ENCODE peak calls at places on chromosomes 1 and 21, in four cellular contexts. One of them, this sample, is unnamed.

GRCh38 chr1:5611855-5612254 is 380.4 kb downstream of the NPHP4 start:
- DNase-seq in tibial artery: no peak
- DNase-seq in IMR-90: no peak
- DNase-seq in transverse colon: no peak
- DNase-seq in this sample: no peak

GRCh38 chr1:206794294-206794908 is 22.1 kb upstream of the IL10 start:
- DNase-seq in transverse colon: no peak
- DNase-seq in IMR-90: no peak
- DNase-seq in tibial artery: no peak
- DNase-seq in this sample: no peak

GRCh38 chr1:24749886-24750285 is 4.6 kb downstream of the CLIC4 start:
- DNase-seq in tibial artery: no peak
- DNase-seq in transverse colon: no peak
- DNase-seq in IMR-90: no peak
- DNase-seq in this sample: no peak

GRCh38 chr1:119885903-119886783 is 10.2 kb downstream of the ADAM30 start:
- DNase-seq in tibial artery: peak; percentile 68
- DNase-seq in IMR-90: peak; percentile 39
- DNase-seq in transverse colon: peak; percentile 69
- DNase-seq in this sample: peak; percentile 62

GRCh38 chr1:67953301-67953700 is 97.1 kb downstream of the DIRAS3 start:
- DNase-seq in IMR-90: no peak
- DNase-seq in tibial artery: no peak
- DNase-seq in transverse colon: no peak
- DNase-seq in this sample: no peak

GRCh38 chr1:228804640-228805413 is 69.5 kb downstream of the RHOU start:
- DNase-seq in tibial artery: no peak
- DNase-seq in transverse colon: no peak
- DNase-seq in IMR-90: no peak
- DNase-seq in this sample: no peak

GRCh38 chr1:184507165-184507564 is 120.3 kb downstream of the C1orf21 start:
- DNase-seq in transverse colon: no peak
- DNase-seq in IMR-90: no peak
- DNase-seq in tibial artery: no peak
- DNase-seq in this sample: no peak

GRCh38 chr21:41834252-41834925 is 44.8 kb downstream of the PRDM15 start:
- DNase-seq in IMR-90: no peak
- DNase-seq in tibial artery: no peak
- DNase-seq in transverse colon: no peak
- DNase-seq in this sample: no peak

GRCh38 chr1:210827481-210827880 is 306.5 kb downstream of the KCNH1 start:
- DNase-seq in transverse colon: no peak
- DNase-seq in IMR-90: no peak
- DNase-seq in tibial artery: no peak
- DNase-seq in this sample: no peak

GRCh38 chr1:100627018-100627716 is 89.2 kb downstream of the GPR88 start:
- DNase-seq in transverse colon: no peak
- DNase-seq in tibial artery: no peak
- DNase-seq in IMR-90: peak; percentile 86
- DNase-seq in this sample: no peak

DNA sequence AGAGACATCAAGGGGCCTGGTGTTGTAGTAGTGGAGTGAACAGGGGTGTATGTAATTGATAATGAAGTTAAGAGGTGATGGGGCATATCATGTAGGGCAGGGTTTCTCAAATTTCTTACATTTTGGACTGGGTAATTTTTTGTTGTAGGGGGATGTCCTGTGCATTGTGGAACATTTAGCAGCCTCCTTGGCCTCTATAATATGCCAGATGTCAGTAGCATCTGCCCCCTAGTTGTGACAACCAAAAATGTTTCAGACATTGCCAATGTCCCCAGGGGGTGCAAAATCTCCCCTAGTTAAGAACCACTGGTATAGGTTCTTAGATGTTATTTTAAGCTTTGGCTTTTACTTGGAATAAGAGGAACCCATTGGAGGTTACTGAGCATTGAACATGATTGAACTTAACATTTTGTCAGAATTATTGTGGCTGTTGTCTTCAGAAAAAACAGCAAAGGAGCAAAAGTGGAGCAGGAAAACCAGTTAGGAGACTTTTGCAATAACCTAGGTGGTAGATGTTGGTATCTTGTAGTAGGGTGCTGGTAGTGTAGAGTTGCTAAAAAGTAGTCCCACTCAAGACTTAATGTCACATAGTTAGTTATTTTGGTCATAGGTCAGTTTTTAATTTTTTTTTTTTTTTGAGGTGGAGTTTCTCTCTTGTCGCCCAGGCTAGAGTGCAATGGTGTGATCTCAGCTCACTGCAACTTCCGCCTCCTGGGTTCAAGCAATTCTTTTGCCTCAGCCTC is 6.2 kb downstream of the ZNF326 start:
- DNase-seq in transverse colon: no peak
- DNase-seq in IMR-90: no peak
- DNase-seq in tibial artery: no peak
- DNase-seq in this sample: no peak
- TF ChIP-seq CTCF in transverse colon: no peak
- TF ChIP-seq CTCF in IMR-90: no peak
- TF ChIP-seq CTCF in tibial artery: no peak
- TF ChIP-seq CTCF in this sample: no peak

GRCh38 chr1:227508431-227508830 is 54.9 kb upstream of the ZNF678 start:
- DNase-seq in IMR-90: no peak
- DNase-seq in transverse colon: no peak
- DNase-seq in tibial artery: no peak
- DNase-seq in this sample: no peak
- H3K27ac ChIP-seq in IMR-90: no peak overlapping the region
- H3K27ac ChIP-seq in transverse colon: no peak overlapping the region
- H3K27ac ChIP-seq in tibial artery: no peak overlapping the region
- H3K27ac ChIP-seq in this sample: no peak overlapping the region

DNA sequence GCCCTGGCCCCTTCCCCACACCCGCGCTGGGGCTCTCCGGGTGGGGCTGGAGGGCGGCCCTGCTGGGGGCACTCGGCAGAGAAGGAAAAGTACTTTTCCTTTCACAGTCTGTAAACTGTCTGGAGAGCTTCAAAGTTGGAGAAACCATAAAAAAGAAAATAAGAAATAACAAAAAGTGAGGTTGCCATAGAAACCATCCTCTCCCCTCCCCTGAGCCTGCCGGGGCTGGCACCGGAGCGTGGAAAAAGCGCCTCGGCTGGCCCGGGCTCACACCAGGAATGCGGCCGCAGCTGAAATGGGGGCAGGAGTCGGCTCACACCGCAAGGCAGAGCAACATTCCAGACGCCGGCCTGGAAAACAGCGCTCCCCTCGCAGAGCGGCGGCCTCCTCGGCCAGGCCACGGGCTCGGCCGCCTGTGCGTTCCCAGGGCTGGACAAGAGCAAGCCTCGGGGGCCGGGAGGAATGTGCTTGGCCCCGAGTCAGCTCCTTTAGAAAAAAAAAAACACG is 69.2 kb downstream of the MORN1 start:
- DNase-seq in IMR-90: peak; percentile 80
- DNase-seq in tibial artery: peak; percentile 94
- DNase-seq in transverse colon: peak; percentile 60
- DNase-seq in this sample: peak; percentile 92
- TF ChIP-seq CTCF in IMR-90: peak; percentile 16
- TF ChIP-seq CTCF in tibial artery: no peak
- TF ChIP-seq CTCF in transverse colon: no peak
- TF ChIP-seq CTCF in this sample: no peak

GRCh38 chr1:57839488-57839887 is 415.6 kb upstream of the DAB1 start:
- DNase-seq in tibial artery: no peak
- DNase-seq in IMR-90: no peak
- DNase-seq in transverse colon: no peak
- DNase-seq in this sample: no peak

GRCh38 chr1:57839067-57839466 is 415.2 kb upstream of the DAB1 start:
- DNase-seq in tibial artery: no peak
- DNase-seq in transverse colon: no peak
- DNase-seq in IMR-90: no peak
- DNase-seq in this sample: no peak

GRCh38 chr1:57833296-57833695 is 409.4 kb upstream of the DAB1 start:
- DNase-seq in tibial artery: no peak
- DNase-seq in transverse colon: no peak
- DNase-seq in IMR-90: no peak
- DNase-seq in this sample: no peak

GRCh38 chr1:57832616-57833015 is 408.8 kb upstream of the DAB1 start:
- DNase-seq in transverse colon: no peak
- DNase-seq in IMR-90: no peak
- DNase-seq in tibial artery: no peak
- DNase-seq in this sample: no peak

DNA sequence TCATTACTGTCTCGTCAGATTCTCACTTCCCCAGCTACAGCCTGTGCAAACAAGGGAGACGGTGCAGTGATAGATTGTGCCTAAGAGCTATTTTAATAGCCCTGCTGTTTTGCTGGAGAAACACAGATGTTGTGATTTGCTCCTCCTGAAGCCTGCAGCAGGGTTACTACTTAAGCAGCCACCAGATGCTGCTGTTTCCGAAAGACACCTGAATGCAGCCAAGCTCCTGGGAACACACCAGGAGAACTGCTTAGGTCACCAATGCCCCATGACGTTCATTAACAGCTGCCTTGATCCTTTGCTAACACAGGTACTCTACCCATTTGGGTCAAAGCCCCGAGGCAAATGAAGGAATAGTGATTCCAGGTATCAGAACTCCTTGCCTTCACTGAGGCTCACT is 411.8 kb upstream of the DAB1 start:
- DNase-seq in transverse colon: peak; percentile 18
- DNase-seq in tibial artery: no peak
- DNase-seq in IMR-90: no peak
- DNase-seq in this sample: no peak
- H3K27ac ChIP-seq in transverse colon: no peak overlapping the region
- H3K27ac ChIP-seq in tibial artery: no peak overlapping the region
- H3K27ac ChIP-seq in IMR-90: no peak overlapping the region
- H3K27ac ChIP-seq in this sample: no peak overlapping the region

DNA sequence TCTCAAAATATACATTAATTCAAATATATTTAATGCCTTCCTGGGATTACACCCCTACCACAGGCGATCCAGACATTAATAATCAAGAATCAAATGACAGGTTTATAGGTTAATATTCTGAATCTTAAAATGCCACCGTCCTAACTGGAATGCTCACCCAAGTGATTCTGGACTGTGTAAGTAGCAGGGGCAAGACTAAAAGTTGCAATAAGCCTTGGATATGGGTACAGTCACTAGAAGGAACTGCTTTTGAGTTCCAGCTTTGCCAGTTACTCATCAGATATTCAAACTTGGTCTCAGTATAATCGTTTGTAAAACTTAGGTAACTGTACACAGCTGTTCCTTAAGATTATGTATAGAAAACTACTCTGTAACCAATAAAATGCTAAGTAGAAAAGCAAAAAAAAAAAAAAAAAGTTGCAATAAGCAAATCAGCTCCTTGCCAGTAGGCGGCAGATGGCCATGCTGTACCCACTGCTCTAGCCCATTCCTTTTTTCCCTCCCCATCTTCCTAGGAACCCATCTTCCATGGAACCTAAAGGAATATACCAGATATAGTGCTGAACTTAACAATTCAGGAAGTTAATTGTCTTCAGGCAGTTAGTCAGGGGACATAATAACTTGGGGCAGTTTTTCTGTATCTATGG is 10.5 kb downstream of the RO60 start:
- DNase-seq in IMR-90: no peak
- DNase-seq in tibial artery: no peak
- DNase-seq in transverse colon: no peak
- DNase-seq in this sample: no peak
- TF ChIP-seq CTCF in IMR-90: peak; percentile 21
- TF ChIP-seq CTCF in tibial artery: no peak
- TF ChIP-seq CTCF in transverse colon: no peak
- TF ChIP-seq CTCF in this sample: no peak

DNA sequence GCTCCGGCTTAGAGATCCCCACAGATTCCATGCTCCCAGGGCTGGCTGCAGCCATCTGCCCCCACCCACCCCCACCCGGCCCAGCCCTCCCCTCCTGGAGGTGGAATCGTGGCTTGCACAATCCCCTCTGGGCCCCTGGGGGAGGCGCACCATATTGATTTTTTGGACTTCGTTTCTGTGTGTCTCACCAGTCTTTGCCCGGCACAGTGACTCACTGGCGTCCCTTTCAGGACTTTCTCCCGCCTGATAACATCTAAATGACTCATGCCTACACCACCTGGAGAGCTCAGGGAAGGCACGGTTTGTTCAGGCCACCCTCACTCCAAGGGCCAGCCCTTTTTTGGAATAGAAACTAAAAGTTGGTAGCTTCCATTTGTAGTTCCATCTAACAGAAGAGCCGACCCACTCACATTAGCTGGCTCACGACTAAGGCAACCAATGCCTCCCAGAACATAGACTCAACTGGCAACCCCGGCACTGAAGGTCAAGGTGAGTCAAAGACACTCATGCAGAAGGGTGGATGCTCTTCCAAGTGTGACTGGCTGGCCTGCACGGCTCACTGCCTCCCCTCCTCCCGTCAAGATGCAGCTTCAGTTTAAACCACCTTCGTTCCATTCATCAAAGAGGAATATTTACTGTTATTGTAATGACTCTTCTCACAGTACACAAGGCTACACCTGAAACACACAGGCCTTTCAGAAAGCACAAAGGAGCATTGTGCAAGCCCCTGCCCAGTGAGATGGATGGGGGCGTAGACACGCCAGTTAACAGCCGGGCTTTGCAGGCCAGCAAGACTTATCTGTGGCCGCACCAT is 18.1 kb upstream of the ETS2 start:
- DNase-seq in transverse colon: peak; percentile 83
- DNase-seq in IMR-90: peak; percentile 76
- DNase-seq in tibial artery: no peak
- DNase-seq in this sample: peak; percentile 79
- H3K27ac ChIP-seq in transverse colon: peak overlapping the region; percentile 84
- H3K27ac ChIP-seq in IMR-90: no peak overlapping the region
- H3K27ac ChIP-seq in tibial artery: no peak overlapping the region
- H3K27ac ChIP-seq in this sample: peak overlapping the region; percentile 8